ENCODE peak calls at places on chromosome 17, in four cellular contexts. V, M, T and F are unnamed samples.

GRCh38 chr17:78227455-78227916 is 3.9 kb upstream of the TMEM235 start:
- DNase-seq in V (no peak), M (no peak), T (no peak), F (no peak)

GRCh38 chr17:49843774-49844350 is 4.0 kb downstream of the TAC4 start:
- DNase-seq in V (no peak), M (no peak), T (no peak), F (no peak)

GRCh38 chr17:1036171-1036844 is 39.4 kb downstream of the TIMM22 start:
- DNase-seq in V (no peak), M (no peak), T (no peak), F (peak)

GRCh38 chr17:13931111-13931526 is 138.2 kb upstream of the COX10 start:
- DNase-seq in V (no peak), M (no peak), T (no peak), F (peak)

GRCh38 chr17:32458367-32458766 is 14.1 kb downstream of the PSMD11 start:
- DNase-seq in V (no peak), M (no peak), T (no peak), F (no peak)

GRCh38 chr17:38558751-38559024 is 47.1 kb downstream of the SRCIN1 start:
- DNase-seq in V (no peak), M (no peak), T (no peak), F (no peak)

GRCh38 chr17:18315498-18316360 is 636 bp downstream of the SMCR8 start:
- DNase-seq in V (no peak), M (no peak), T (no peak), F (peak)

GRCh38 chr17:4407851-4408250 is 25.9 kb upstream of the SPNS3 start:
- DNase-seq in V (no peak), M (no peak), T (no peak), F (no peak)

GRCh38 chr17:47694018-47694817 is at the start of gene TBKBP1:
- DNase-seq in V (peak), M (peak), T (peak), F (peak)

GRCh38 chr17:49107211-49107557 is 25.4 kb upstream of the B4GALNT2 start:
- DNase-seq in V (no peak), M (no peak), T (no peak), F (no peak)

GRCh38 chr17:15398736-15399331 is 57.4 kb upstream of the TEKT3 start:
- DNase-seq in V (no peak), M (no peak), T (no peak), F (no peak)

GRCh38 chr17:83119987-83120864 is 40.8 kb downstream of the METRNL start:
- DNase-seq in V (no peak), M (no peak), T (no peak), F (peak)

GRCh38 chr17:82839617-82840292 is at the start of gene ZNF750:
- DNase-seq in V (no peak), M (no peak), T (no peak), F (no peak)

GRCh38 chr17:64080174-64080618 is 49.7 kb downstream of the ERN1 start:
- DNase-seq in V (no peak), M (no peak), T (no peak), F (no peak)